ENCODE peak calls at places on chromosome 15, in seven cellular contexts. R is Calu3; K is stimulated activated CD4-positive, alpha-beta T cell treated with anti-CD3 and anti-CD28 coated beads, Interleukin-12 subunit alpha, Interleukin-12 subunit beta, amount 100 ng/mL, for 24 hours; Z is HT1080; T is activated naive CD4-positive, alpha-beta T cell treated with Interleukin-2 at 50 U/mL for 16 hours; M is RWPE1; L is A549. V is an unnamed sample.

GRCh38 chr15:98983333-98983732 is 24.3 kb downstream of the PGPEP1L start:
- DNase-seq in M (peak), R (no peak), L (peak), Z (peak), K (no peak), T (no peak), V (peak)

GRCh38 chr15:36590838-36591237 is 11.4 kb downstream of the CDIN1 start:
- DNase-seq in T (no peak), M (no peak), K (no peak), L (no peak), Z (peak), R (no peak), V (no peak)

GRCh38 chr15:51796777-51797474 is 32.5 kb upstream of the TMOD3 start:
- DNase-seq in Z (peak), T (no peak), M (no peak), L (peak), R (no peak), K (no peak), V (peak)

GRCh38 chr15:53193149-53193548 is 403.0 kb upstream of the ONECUT1 start:
- DNase-seq in T (no peak), L (no peak), R (no peak), M (peak), Z (no peak), K (no peak), V (no peak)

GRCh38 chr15:62454567-62455172 is 289.6 kb upstream of the C2CD4B start:
- DNase-seq in K (no peak), T (no peak), M (no peak), R (no peak), L (no peak), Z (peak), V (no peak)

GRCh38 chr15:77616072-77616471 is 16.6 kb downstream of the LINGO1 start:
- DNase-seq in T (no peak), L (no peak), K (no peak), Z (no peak), M (no peak), R (no peak), V (no peak)

GRCh38 chr15:51234181-51234927 is 104.0 kb downstream of the CYP19A1 start:
- DNase-seq in Z (no peak), L (no peak), T (no peak), K (no peak), M (no peak), R (no peak), V (no peak)

GRCh38 chr15:25776071-25776740 is 86.9 kb downstream of the ATP10A start:
- DNase-seq in K (no peak), T (no peak), Z (no peak), L (no peak), M (no peak), R (no peak), V (no peak)

GRCh38 chr15:74727727-74728126 is 2.4 kb upstream of the CYP1A1 start:
- DNase-seq in Z (no peak), R (no peak), T (no peak), M (no peak), K (no peak), L (no peak), V (no peak)

GRCh38 chr15:80835338-80835737 is 56.2 kb downstream of the CEMIP start:
- DNase-seq in L (peak), Z (no peak), M (peak), T (no peak), R (peak), K (no peak), V (no peak)

GRCh38 chr15:59170295-59170881 is 36.3 kb upstream of the LDHAL6B start:
- DNase-seq in T (no peak), K (no peak), R (peak), Z (peak), L (no peak), M (peak), V (peak)

GRCh38 chr15:95556866-95557225 is 773.7 kb upstream of the NR2F2 start:
- DNase-seq in M (no peak), K (no peak), L (no peak), T (no peak), R (no peak), Z (no peak), V (no peak)

GRCh38 chr15:44158111-44158510 is 37.0 kb downstream of the FRMD5 start:
- DNase-seq in T (no peak), Z (no peak), R (no peak), M (no peak), L (no peak), K (no peak), V (no peak)

GRCh38 chr15:101348643-101349496 is 53.8 kb upstream of the SNRPA1 start:
- DNase-seq in L (no peak), R (peak), M (peak), Z (peak), T (no peak), K (no peak), V (peak)

GRCh38 chr15:48112242-48112641 is 8.5 kb upstream of the SLC24A5 start:
- DNase-seq in M (peak), Z (peak), K (no peak), L (no peak), T (no peak), R (peak), V (no peak)